ENCODE peak calls at places on chromosomes 13 and 19, in ten cellular contexts. A, J, B, Q, V, Y, D, X, U and M are unnamed samples.

GRCh38 chr13:70623260-70623659 is 515.0 kb upstream of the KLHL1 start:
- DNase-seq in V (no peak), B (no peak), D (no peak), X (no peak), Y (no peak), U (no peak), J (no peak), A (peak), Q (peak), M (no peak)

GRCh38 chr13:113836917-113837553 is 26.8 kb downstream of the GAS6 start:
- DNase-seq in B (no peak), X (no peak), Y (no peak), D (no peak), V (peak), A (peak), Q (peak), J (peak), U (no peak), M (peak)

GRCh38 chr19:48493718-48494515 is 17.7 kb downstream of the LMTK3 start:
- DNase-seq in U (no peak), A (no peak), B (no peak), V (no peak), J (no peak), Y (no peak), X (no peak), D (no peak), Q (no peak), M (no peak)

GRCh38 chr13:101700598-101700997 is 248.1 kb downstream of the ITGBL1 start:
- DNase-seq in V (no peak), Y (no peak), X (no peak), D (no peak), U (no peak), J (no peak), B (no peak), A (no peak), Q (no peak), M (no peak)

GRCh38 chr13:96822900-96823299 is 171.4 kb downstream of the OXGR1 start:
- DNase-seq in B (no peak), D (peak), J (no peak), X (peak), Y (no peak), V (no peak), Q (peak), U (no peak), A (peak), M (peak)

GRCh38 chr19:10835089-10835753 is 791 bp downstream of the TMED1 start:
- DNase-seq in Y (no peak), V (no peak), U (no peak), D (no peak), J (no peak), Q (no peak), B (no peak), A (no peak), X (no peak), M (no peak)

GRCh38 chr19:461664-462551 is 1.1 kb upstream of the SHC2 start:
- DNase-seq in D (peak), J (no peak), B (no peak), V (peak), Q (no peak), U (no peak), X (peak), Y (peak), A (peak), M (peak)

GRCh38 chr13:110916671-110917142 is 1.8 kb upstream of the ANKRD10 start:
- DNase-seq in U (no peak), D (no peak), Y (no peak), J (peak), X (no peak), A (no peak), V (no peak), Q (no peak), B (no peak), M (no peak)

GRCh38 chr13:20127563-20128458 is 33.0 kb downstream of the GJA3 start:
- DNase-seq in D (no peak), U (no peak), J (peak), A (peak), B (peak), X (peak), Y (peak), V (peak), Q (peak), M (peak)

GRCh38 chr13:43838909-43839308 is 40.6 kb downstream of the CCDC122 start:
- DNase-seq in V (no peak), X (no peak), Q (no peak), J (peak), A (no peak), Y (no peak), B (no peak), D (no peak), U (no peak), M (no peak)

GRCh38 chr19:3453840-3454239 is 26.5 kb downstream of the SMIM24 start:
- DNase-seq in X (no peak), B (no peak), U (no peak), J (no peak), A (no peak), Y (no peak), V (no peak), Q (no peak), D (no peak), M (no peak)

GRCh38 chr13:88552966-88553365 is 881.8 kb downstream of the SLITRK5 start:
- DNase-seq in A (no peak), Q (no peak), J (no peak), Y (no peak), U (no peak), B (no peak), D (no peak), X (no peak), V (no peak), M (no peak)

GRCh38 chr19:29285878-29286277 is 72.9 kb upstream of the UQCRFS1 start:
- DNase-seq in V (no peak), Q (no peak), J (no peak), X (peak), U (no peak), Y (no peak), B (no peak), A (peak), D (no peak), M (peak)

GRCh38 chr19:6126335-6126974 is 9.0 kb upstream of the ACSBG2 start:
- DNase-seq in A (peak), U (no peak), X (no peak), D (no peak), J (peak), Y (no peak), V (no peak), Q (peak), B (no peak), M (no peak)

GRCh38 chr13:99061411-99061810 is 83.5 kb upstream of the DOCK9 start:
- DNase-seq in V (no peak), D (no peak), A (no peak), Q (no peak), U (no peak), Y (no peak), X (no peak), J (no peak), B (no peak), M (no peak)

GRCh38 chr19:45492627-45493470 is 4.0 kb downstream of the RTN2 start:
- DNase-seq in D (no peak), B (no peak), X (peak), J (peak), U (no peak), V (peak), Q (peak), Y (no peak), A (peak), M (no peak)

GRCh38 chr19:54464044-54464623 is 556 bp upstream of the LENG9 start:
- DNase-seq in A (peak), Q (peak), V (peak), Y (peak), X (peak), B (peak), D (peak), J (peak), U (no peak), M (peak)

GRCh38 chr19:55283548-55284393 is at the start of gene BRSK1:
- DNase-seq in Y (peak), Q (peak), D (peak), B (peak), X (peak), A (peak), V (peak), J (peak), U (no peak), M (peak)

GRCh38 chr13:47126432-47126831 is 229.6 kb upstream of the HTR2A start:
- DNase-seq in Q (no peak), X (no peak), J (no peak), V (no peak), D (no peak), Y (no peak), B (no peak), U (no peak), A (no peak), M (no peak)

GRCh38 chr13:37194428-37194861 is 89.0 kb upstream of the CSNK1A1L start:
- DNase-seq in A (no peak), J (peak), D (peak), X (no peak), Q (no peak), V (no peak), B (no peak), U (no peak), Y (no peak), M (no peak)

GRCh38 chr13:75165543-75166230 is 316.3 kb downstream of the TBC1D4 start:
- DNase-seq in J (no peak), B (no peak), V (no peak), X (no peak), A (no peak), Y (no peak), U (no peak), Q (no peak), D (no peak), M (no peak)

GRCh38 chr19:4571305-4571917 is 11.9 kb upstream of the SEMA6B start:
- DNase-seq in B (no peak), D (no peak), Y (no peak), A (no peak), V (no peak), U (no peak), X (no peak), J (no peak), Q (peak), M (peak)

GRCh38 chr19:2064395-2064787 is 13.3 kb upstream of the MKNK2 start:
- DNase-seq in B (no peak), A (no peak), Y (no peak), D (no peak), J (no peak), Q (no peak), V (no peak), X (no peak), U (no peak), M (no peak)

GRCh38 chr19:18599485-18599884 is 7.1 kb downstream of the CRLF1 start:
- DNase-seq in A (peak), X (no peak), Y (no peak), Q (no peak), J (no peak), B (no peak), V (no peak), D (no peak), U (no peak), M (no peak)